ENCODE peak calls at places on chromosomes 3 and 15, in nine cellular contexts. H is CD4-positive, alpha-beta T cell; Z is astrocyte of the spinal cord; X is H1; C is Panc1; R is WTC11; B is adrenal gland; J is A549; W is brain microvascular endothelial cell. M is an unnamed sample.

GRCh38 chr3:183824761-183825379 is 507 bp downstream of the MAP6D1 start:
- DNase-seq in H (no peak), Z (no peak), X (no peak), C (no peak), R (peak), B (no peak), J (no peak), W (no peak), M (no peak)

GRCh38 chr3:161042023-161042501 is 63.1 kb downstream of the B3GALNT1 start:
- DNase-seq in H (no peak), Z (peak), X (no peak), C (no peak), R (no peak), B (no peak), J (peak), W (peak), M (peak)

GRCh38 chr3:72665701-72666443 is 182.4 kb downstream of the SHQ1 start:
- DNase-seq in H (peak), Z (no peak), X (no peak), C (no peak), R (peak), B (peak), J (peak), W (peak), M (no peak)

GRCh38 chr15:76114561-76114960 is 54.8 kb downstream of the TMEM266 start:
- DNase-seq in H (no peak), Z (no peak), X (no peak), C (no peak), R (no peak), B (no peak), J (no peak), W (no peak), M (no peak)

GRCh38 chr3:193031909-193032308 is 114.3 kb upstream of the MB21D2 start:
- DNase-seq in H (no peak), Z (no peak), X (no peak), C (no peak), R (no peak), B (no peak), J (no peak), W (no peak), M (no peak)

GRCh38 chr15:26126819-26127387 is 263.8 kb upstream of the ATP10A start:
- DNase-seq in H (no peak), Z (no peak), X (no peak), C (no peak), R (no peak), B (no peak), J (no peak), W (no peak), M (no peak)

GRCh38 chr3:99697250-99697649 is 58.9 kb downstream of the COL8A1 start:
- DNase-seq in H (no peak), Z (no peak), X (no peak), C (no peak), R (no peak), B (no peak), J (no peak), W (no peak), M (no peak)

GRCh38 chr15:70495988-70496387 is 267.4 kb downstream of the UACA start:
- DNase-seq in H (no peak), Z (no peak), X (no peak), C (no peak), R (no peak), B (no peak), J (no peak), W (no peak), M (no peak)

GRCh38 chr3:121545049-121545563 is 682 bp downstream of the POLQ start:
- DNase-seq in H (no peak), Z (peak), X (no peak), C (no peak), R (no peak), B (no peak), J (no peak), W (peak), M (peak)

GRCh38 chr15:88018865-88019626 is 237.5 kb downstream of the NTRK3 start:
- DNase-seq in H (no peak), Z (peak), X (no peak), C (no peak), R (no peak), B (no peak), J (no peak), W (no peak), M (no peak)

GRCh38 chr15:80403712-80404056 is 498 bp upstream of the ARNT2 start:
- DNase-seq in H (no peak), Z (peak), X (no peak), C (no peak), R (peak), B (no peak), J (peak), W (no peak), M (peak)

GRCh38 chr3:72088486-72089025 is 303.6 kb upstream of the PROK2 start:
- DNase-seq in H (no peak), Z (no peak), X (no peak), C (no peak), R (no peak), B (no peak), J (peak), W (no peak), M (no peak)

GRCh38 chr3:128133273-128133883 is 9.8 kb upstream of the RUVBL1 start:
- DNase-seq in H (peak), Z (peak), X (no peak), C (peak), R (peak), B (peak), J (peak), W (peak), M (peak)

GRCh38 chr15:85750319-85750806 is 44.4 kb downstream of the KLHL25 start:
- DNase-seq in H (no peak), Z (peak), X (no peak), C (no peak), R (no peak), B (no peak), J (no peak), W (peak), M (no peak)

GRCh38 chr3:86180696-86181095 is 810.3 kb downstream of the VGLL3 start:
- DNase-seq in H (no peak), Z (peak), X (no peak), C (no peak), R (peak), B (no peak), J (peak), W (no peak), M (peak)

GRCh38 chr15:79166311-79166955 is 75.9 kb upstream of the RASGRF1 start:
- DNase-seq in H (no peak), Z (no peak), X (no peak), C (no peak), R (no peak), B (no peak), J (no peak), W (no peak), M (no peak)

GRCh38 chr15:28915935-28916334 is 30.2 kb downstream of the APBA2 start:
- DNase-seq in H (no peak), Z (no peak), X (no peak), C (no peak), R (no peak), B (no peak), J (no peak), W (no peak), M (no peak)

DNA sequence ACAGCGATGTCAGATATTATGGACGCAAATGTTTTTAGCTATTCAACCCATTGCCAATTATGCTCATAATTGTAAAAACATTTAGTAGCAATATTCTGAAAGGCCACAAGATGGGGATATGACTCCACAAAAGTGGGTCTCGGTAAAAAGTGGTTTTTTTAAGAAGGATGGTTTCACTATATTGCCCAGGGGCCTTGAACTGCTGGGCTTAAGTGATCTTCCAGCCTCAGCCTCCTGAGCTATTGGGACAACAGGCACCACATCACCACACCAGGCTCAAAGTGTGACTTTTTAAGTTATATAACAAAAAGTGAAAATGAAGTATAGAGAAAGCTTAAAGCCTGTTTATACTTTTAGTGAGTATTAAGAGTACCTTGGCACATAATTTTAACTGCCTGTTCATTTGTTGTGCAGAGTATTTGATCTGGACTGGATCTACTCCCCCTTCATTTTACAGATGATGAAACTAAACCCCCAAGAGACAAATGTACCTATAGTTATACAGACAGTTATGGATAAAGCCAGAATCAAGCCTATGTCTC is 9.4 kb downstream of the NAA50 start:
- DNase-seq in H (no peak), Z (peak), X (no peak), C (no peak), R (no peak), B (peak), J (peak), W (peak), M (peak)
- TF ChIP-seq CTCF in H (peak), Z (peak), X (peak), C (peak), R (peak), B (peak), J (peak), W (peak), M (peak)

GRCh38 chr3:140203510-140203909 is 268.5 kb downstream of the CLSTN2 start:
- DNase-seq in H (no peak), Z (no peak), X (no peak), C (no peak), R (no peak), B (no peak), J (no peak), W (no peak), M (no peak)

GRCh38 chr3:140207541-140207940 is 272.6 kb downstream of the CLSTN2 start:
- DNase-seq in H (no peak), Z (no peak), X (no peak), C (no peak), R (no peak), B (no peak), J (no peak), W (no peak), M (no peak)

GRCh38 chr3:140204271-140204984 is 269.4 kb downstream of the CLSTN2 start:
- DNase-seq in H (no peak), Z (no peak), X (no peak), C (no peak), R (no peak), B (no peak), J (no peak), W (no peak), M (no peak)

GRCh38 chr3:140205598-140205997 is 270.6 kb downstream of the CLSTN2 start:
- DNase-seq in H (no peak), Z (no peak), X (no peak), C (no peak), R (no peak), B (no peak), J (no peak), W (no peak), M (no peak)

DNA sequence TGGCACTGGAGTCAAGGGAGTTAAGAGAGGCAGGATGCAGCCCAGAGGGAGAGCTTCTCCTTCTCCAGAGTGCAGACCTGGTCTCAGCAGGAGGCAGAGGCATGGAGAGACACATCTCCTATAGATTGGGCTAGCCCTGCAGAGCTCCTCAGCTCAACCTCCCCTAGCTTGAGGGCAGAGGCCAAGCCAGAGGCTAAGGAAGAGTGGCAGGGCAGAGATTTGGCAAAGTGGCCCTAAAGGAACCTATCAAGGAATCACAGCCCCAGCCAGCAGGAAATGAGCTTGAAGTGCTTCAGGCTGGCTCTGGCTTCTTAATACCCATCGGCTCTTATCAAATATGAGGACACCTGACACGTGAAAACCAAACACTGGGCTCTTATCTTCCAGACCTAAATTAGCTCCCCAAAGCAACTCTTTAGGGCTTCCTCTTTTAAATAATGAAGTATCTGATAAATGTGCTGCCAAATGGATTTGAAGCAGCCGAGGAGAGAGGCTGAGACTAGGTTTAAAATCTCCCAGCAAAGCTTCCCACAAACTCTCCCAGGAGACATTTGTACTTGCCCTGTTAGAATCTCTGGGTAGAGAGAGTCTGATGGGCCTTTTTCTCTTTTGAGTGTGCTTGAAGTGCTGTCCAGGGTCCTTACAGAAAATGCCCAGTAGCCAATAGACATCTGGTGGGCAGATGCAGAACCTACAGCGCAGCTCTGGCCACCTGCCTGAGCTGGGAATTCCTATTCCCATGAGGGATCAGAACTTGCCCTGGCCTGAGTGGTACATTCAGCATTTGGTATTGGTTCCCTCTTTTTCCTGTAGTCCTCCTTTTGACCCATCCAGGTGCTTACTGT is 271.4 kb downstream of the CLSTN2 start:
- DNase-seq in H (no peak), Z (peak), X (no peak), C (no peak), R (peak), B (no peak), J (peak), W (peak), M (no peak)
- TF ChIP-seq CTCF in H (no peak), Z (peak), X (peak), C (no peak), R (no peak), B (no peak), J (no peak), W (peak), M (no peak)

GRCh38 chr3:64829331-64829730 is 141.5 kb upstream of the ADAMTS9 start:
- DNase-seq in H (no peak), Z (no peak), X (no peak), C (no peak), R (no peak), B (no peak), J (no peak), W (no peak), M (no peak)

GRCh38 chr3:64827391-64827790 is 139.6 kb upstream of the ADAMTS9 start:
- DNase-seq in H (no peak), Z (no peak), X (no peak), C (no peak), R (no peak), B (no peak), J (no peak), W (no peak), M (no peak)

GRCh38 chr3:64824281-64824980 is 136.6 kb upstream of the ADAMTS9 start:
- DNase-seq in H (no peak), Z (no peak), X (no peak), C (no peak), R (no peak), B (no peak), J (no peak), W (peak), M (no peak)

GRCh38 chr3:64830681-64831080 is 142.9 kb upstream of the ADAMTS9 start:
- DNase-seq in H (no peak), Z (no peak), X (no peak), C (no peak), R (no peak), B (no peak), J (no peak), W (no peak), M (no peak)

GRCh38 chr3:64825404-64825803 is 137.6 kb upstream of the ADAMTS9 start:
- DNase-seq in H (no peak), Z (no peak), X (no peak), C (no peak), R (no peak), B (no peak), J (no peak), W (no peak), M (no peak)
- TF ChIP-seq CTCF in H (no peak), Z (no peak), X (no peak), C (no peak), R (no peak), B (no peak), J (no peak), W (no peak), M (no peak)

GRCh38 chr15:48963524-48964113 is at the start of gene SHC4:
- DNase-seq in H (no peak), Z (peak), X (no peak), C (no peak), R (peak), B (peak), J (peak), W (peak), M (peak)
- TF ChIP-seq CTCF in H (no peak), Z (peak), X (no peak), C (peak), R (no peak), B (no peak), J (peak), W (peak), M (peak)

GRCh38 chr3:157499342-157499963 is 3.8 kb downstream of the VEPH1 start:
- DNase-seq in H (no peak), Z (peak), X (peak), C (no peak), R (peak), B (no peak), J (peak), W (peak), M (no peak)
- TF ChIP-seq CTCF in H (no peak), Z (no peak), X (no peak), C (no peak), R (no peak), B (no peak), J (no peak), W (peak), M (no peak)

GRCh38 chr3:60743631-60744164 is 507.6 kb downstream of the FHIT start:
- DNase-seq in H (no peak), Z (peak), X (no peak), C (no peak), R (peak), B (no peak), J (no peak), W (no peak), M (no peak)
- TF ChIP-seq CTCF in H (no peak), Z (no peak), X (no peak), C (no peak), R (no peak), B (no peak), J (no peak), W (peak), M (no peak)

GRCh38 chr15:57111002-57111401 is 192.6 kb downstream of the TCF12 start:
- DNase-seq in H (no peak), Z (no peak), X (no peak), C (no peak), R (no peak), B (no peak), J (no peak), W (no peak), M (no peak)
- TF ChIP-seq CTCF in H (no peak), Z (peak), X (no peak), C (peak), R (no peak), B (no peak), J (no peak), W (peak), M (peak)